ENCODE peak calls at places on chromosome 20, in eight cellular contexts. O is endothelial cell of umbilical vein, H is pancreas, L is iPS DF 6.9, V is upper lobe of right lung, P is hepatocyte, Q is cardiac muscle cell, S is heart right ventricle. F is an unnamed sample.

GRCh38 chr20:35616465-35617396 is 1.1 kb downstream of the SPAG4 start:
- DNase-seq in O (peak), H (peak), L (no peak), V (peak), P (peak), Q (peak), S (peak), F (peak)

GRCh38 chr20:21357851-21358250 is 39.5 kb downstream of the NKX2-4 start:
- DNase-seq in O (peak), H (no peak), L (no peak), V (no peak), P (peak), Q (peak), S (no peak), F (no peak)

GRCh38 chr20:60535211-60535610 is 577.0 kb downstream of the CDH26 start:
- DNase-seq in O (no peak), H (no peak), L (no peak), V (no peak), P (no peak), Q (no peak), S (no peak), F (no peak)

GRCh38 chr20:9154464-9155024 is 85.7 kb downstream of the PLCB4 start:
- DNase-seq in O (no peak), H (no peak), L (no peak), V (no peak), P (no peak), Q (no peak), S (no peak), F (no peak)

GRCh38 chr20:10634683-10635411 is 39.0 kb downstream of the JAG1 start:
- DNase-seq in O (peak), H (no peak), L (no peak), V (no peak), P (no peak), Q (no peak), S (no peak), F (no peak)

GRCh38 chr20:24376523-24377085 is 92.8 kb upstream of the SYNDIG1 start:
- DNase-seq in O (no peak), H (no peak), L (no peak), V (no peak), P (peak), Q (peak), S (no peak), F (no peak)

GRCh38 chr20:653110-653589 is at the start of gene SRXN1:
- DNase-seq in O (peak), H (peak), L (no peak), V (peak), P (peak), Q (peak), S (peak), F (peak)

GRCh38 chr20:825710-826421 is 7.6 kb upstream of the FAM110A start:
- DNase-seq in O (no peak), H (no peak), L (no peak), V (peak), P (no peak), Q (no peak), S (no peak), F (no peak)

GRCh38 chr20:237479-237878 is 10.4 kb downstream of the DEFB129 start:
- DNase-seq in O (no peak), H (no peak), L (no peak), V (peak), P (no peak), Q (peak), S (no peak), F (peak)

GRCh38 chr20:37352611-37352980 is 6.7 kb downstream of the SRC start:
- DNase-seq in O (no peak), H (no peak), L (no peak), V (peak), P (no peak), Q (no peak), S (no peak), F (no peak)

GRCh38 chr20:59825944-59826759 is 107.3 kb downstream of the SYCP2 start:
- DNase-seq in O (no peak), H (no peak), L (no peak), V (peak), P (peak), Q (no peak), S (no peak), F (peak)

GRCh38 chr20:23826541-23827018 is at the start of gene CST2:
- DNase-seq in O (no peak), H (no peak), L (no peak), V (no peak), P (no peak), Q (peak), S (no peak), F (no peak)

GRCh38 chr20:58408603-58409246 is 19.7 kb downstream of the VAPB start:
- DNase-seq in O (peak), H (no peak), L (no peak), V (no peak), P (no peak), Q (no peak), S (no peak), F (no peak)

GRCh38 chr20:57242414-57242813 is 24.0 kb downstream of the BMP7 start:
- DNase-seq in O (no peak), H (no peak), L (no peak), V (no peak), P (no peak), Q (no peak), S (no peak), F (no peak)

GRCh38 chr20:56581701-56582100 is 47.4 kb upstream of the TFAP2C start:
- DNase-seq in O (no peak), H (no peak), L (no peak), V (no peak), P (no peak), Q (no peak), S (no peak), F (no peak)

GRCh38 chr20:22684072-22684762 is 99.8 kb upstream of the FOXA2 start:
- DNase-seq in O (peak), H (peak), L (peak), V (no peak), P (peak), Q (peak), S (peak), F (peak)

GRCh38 chr20:5825136-5825719 is 75.0 kb downstream of the SHLD1 start:
- DNase-seq in O (no peak), H (no peak), L (no peak), V (no peak), P (no peak), Q (no peak), S (no peak), F (no peak)

GRCh38 chr20:48910360-48910781 is 11.1 kb upstream of the ARFGEF2 start:
- DNase-seq in O (peak), H (no peak), L (no peak), V (no peak), P (no peak), Q (peak), S (no peak), F (no peak)

GRCh38 chr20:64080013-64080812 is at the start of gene OPRL1:
- DNase-seq in O (peak), H (no peak), L (no peak), V (no peak), P (no peak), Q (peak), S (no peak), F (no peak)

GRCh38 chr20:13708234-13708633 is 69.5 kb upstream of the TASP1 start:
- DNase-seq in O (no peak), H (no peak), L (no peak), V (no peak), P (no peak), Q (no peak), S (no peak), F (no peak)

DNA sequence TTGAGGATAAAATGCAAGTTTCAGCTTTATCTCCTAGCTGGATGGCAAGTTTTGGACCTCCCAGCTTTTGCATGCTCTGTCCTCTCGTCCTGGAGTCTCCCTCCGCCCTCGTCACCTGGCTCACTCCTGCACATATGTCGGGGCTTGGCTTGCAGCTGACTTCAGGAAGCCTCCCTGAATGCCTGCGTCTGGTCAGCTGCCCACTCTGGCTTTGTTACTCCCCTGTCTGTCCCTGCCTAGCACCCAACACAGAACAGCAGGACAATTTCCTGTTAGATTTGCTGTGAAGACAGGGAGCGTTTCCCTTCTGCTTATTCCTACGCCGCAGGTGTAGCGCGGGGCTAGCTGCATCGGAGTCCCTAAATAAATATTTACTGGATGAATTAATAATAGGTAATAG is 5.4 kb downstream of the JPH2 start:
- DNase-seq in O (no peak), H (no peak), L (no peak), V (no peak), P (no peak), Q (no peak), S (peak), F (no peak)
- H3K4me3 ChIP-seq in O (no peak), H (no peak), L (no peak), V (no peak), P (no peak), Q (peak), S (peak), F (no peak)

GRCh38 chr20:32560482-32560988 is 24.6 kb downstream of the NOL4L start:
- DNase-seq in O (no peak), H (no peak), L (no peak), V (no peak), P (no peak), Q (no peak), S (no peak), F (no peak)

GRCh38 chr20:32560989-32561830 is 23.9 kb downstream of the NOL4L start:
- DNase-seq in O (no peak), H (no peak), L (no peak), V (no peak), P (peak), Q (peak), S (no peak), F (no peak)

GRCh38 chr20:32558526-32558925 is 26.6 kb downstream of the NOL4L start:
- DNase-seq in O (no peak), H (no peak), L (no peak), V (no peak), P (no peak), Q (no peak), S (no peak), F (no peak)

GRCh38 chr20:32559753-32560380 is 25.3 kb downstream of the NOL4L start:
- DNase-seq in O (no peak), H (no peak), L (no peak), V (no peak), P (no peak), Q (no peak), S (no peak), F (no peak)

GRCh38 chr20:32559216-32559752 is 25.8 kb downstream of the NOL4L start:
- DNase-seq in O (no peak), H (no peak), L (no peak), V (no peak), P (no peak), Q (no peak), S (no peak), F (no peak)
- H3K27ac ChIP-seq in O (no peak), H (no peak), L (no peak), V (no peak), P (no peak), Q (no peak), S (no peak), F (no peak)

GRCh38 chr20:46899619-46900018 is 5.0 kb downstream of the EYA2 start:
- DNase-seq in O (no peak), H (no peak), L (no peak), V (no peak), P (no peak), Q (no peak), S (peak), F (no peak)

GRCh38 chr20:46898433-46898832 is 3.8 kb downstream of the EYA2 start:
- DNase-seq in O (no peak), H (no peak), L (no peak), V (no peak), P (no peak), Q (no peak), S (no peak), F (no peak)

GRCh38 chr20:46900826-46901225 is 6.2 kb downstream of the EYA2 start:
- DNase-seq in O (no peak), H (no peak), L (no peak), V (no peak), P (no peak), Q (no peak), S (no peak), F (no peak)

GRCh38 chr20:46901638-46902037 is 7.0 kb downstream of the EYA2 start:
- DNase-seq in O (no peak), H (no peak), L (no peak), V (no peak), P (no peak), Q (no peak), S (no peak), F (no peak)

DNA sequence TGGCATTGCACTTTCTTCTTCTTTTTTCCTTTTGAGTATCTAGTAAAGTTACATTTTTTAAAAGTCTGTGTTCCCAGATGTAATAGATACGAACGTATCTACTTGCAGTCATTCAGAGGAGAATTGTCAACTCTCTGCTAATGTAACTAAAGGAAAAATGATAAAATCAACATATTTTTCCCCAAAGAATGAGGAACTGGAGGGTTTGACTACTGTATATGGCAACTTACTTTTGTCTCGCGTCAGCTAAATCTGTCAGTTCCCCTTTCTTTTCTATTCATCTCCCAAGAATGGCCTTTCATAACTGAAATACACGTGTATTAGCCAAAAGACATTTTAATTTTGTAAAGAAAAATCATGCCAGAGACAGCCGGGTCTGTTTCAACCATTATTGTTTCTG is 5.4 kb downstream of the EYA2 start:
- DNase-seq in O (no peak), H (no peak), L (no peak), V (no peak), P (no peak), Q (no peak), S (no peak), F (no peak)
- H3K4me3 ChIP-seq in O (no peak), H (no peak), L (no peak), V (no peak), P (no peak), Q (no peak), S (peak), F (no peak)

DNA sequence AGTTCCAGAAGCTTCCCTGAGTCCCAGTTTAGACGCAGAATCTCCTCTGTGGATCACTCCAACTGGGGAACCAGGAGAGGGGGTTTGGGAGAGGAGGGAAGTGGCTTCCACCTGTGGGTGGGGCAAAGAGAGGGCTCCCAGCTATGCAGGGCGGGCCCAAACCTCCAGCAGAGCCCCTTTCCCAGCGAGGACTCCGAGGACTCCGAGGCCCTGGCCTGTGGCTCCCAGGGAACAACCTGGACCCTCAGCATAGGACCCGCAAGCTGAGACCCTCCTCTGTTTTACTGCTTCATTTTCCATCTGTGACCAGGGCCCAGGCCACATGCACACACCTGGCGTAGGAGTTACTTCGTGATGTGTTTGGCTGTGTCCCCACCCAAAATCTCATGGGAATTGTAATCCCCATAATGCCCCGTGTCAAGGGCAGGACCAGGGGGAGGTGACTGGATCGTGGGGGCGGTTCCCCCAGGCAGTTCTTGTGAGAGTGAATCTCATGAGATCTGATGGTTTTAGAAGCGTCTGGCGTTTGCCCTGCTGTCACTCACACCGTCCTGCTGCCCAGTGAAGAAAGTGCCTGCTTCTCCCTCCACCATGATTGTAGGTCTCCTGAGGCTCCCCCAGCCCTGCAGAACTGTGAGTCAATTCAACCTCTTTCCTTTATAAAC is 27.9 kb downstream of the NTSR1 start:
- DNase-seq in O (no peak), H (no peak), L (no peak), V (no peak), P (no peak), Q (no peak), S (no peak), F (no peak)
- H3K27ac ChIP-seq in O (no peak), H (no peak), L (no peak), V (no peak), P (no peak), Q (no peak), S (no peak), F (no peak)